ENCODE peak calls at places on chromosome 3, in eight cellular contexts. R is effector memory CD8-positive, alpha-beta T cell; J is CD4-positive, CD25-positive, alpha-beta regulatory T cell; Y is Daoy; O is thoracic aorta; Q is hippocampal formation; H is left ventricle myocardium superior; M is activated T-cell treated with anti-CD3 and anti-CD28 coated beads for 1 hour. B is an unnamed sample.
A peak's percentile ranks its signal among the peaks of the same experiment; 100 is the strongest.

GRCh38 chr3:150773616-150774192 is 10.7 kb upstream of the SIAH2 start:
- DNase-seq in O (no peak), J (no peak), M (no peak), Q (no peak), R (no peak), H (peak; percentile 32), Y (no peak), B (no peak)

GRCh38 chr3:22319446-22319845 is 568.4 kb upstream of the ZNF385D start:
- DNase-seq in Y (no peak), R (no peak), J (no peak), Q (no peak), M (no peak), H (no peak), O (no peak), B (no peak)

GRCh38 chr3:53794597-53794996 is 51.6 kb downstream of the CHDH start:
- DNase-seq in Y (no peak), M (no peak), R (no peak), Q (no peak), O (no peak), J (no peak), H (no peak), B (no peak)

GRCh38 chr3:78919021-78919755 is 848.6 kb downstream of the ROBO1 start:
- DNase-seq in M (no peak), H (no peak), Y (peak; percentile 74), O (no peak), R (no peak), Q (no peak), J (no peak), B (peak; percentile 68)

GRCh38 chr3:49602877-49603411 is 48.7 kb downstream of the BSN start:
- DNase-seq in M (peak; percentile 47), O (no peak), H (no peak), Q (no peak), J (peak; percentile 7), R (peak; percentile 35), Y (peak; percentile 44), B (no peak)

GRCh38 chr3:182509312-182509711 is 284.0 kb upstream of the ATP11B start:
- DNase-seq in H (no peak), J (no peak), O (no peak), Q (peak; percentile 16), R (no peak), M (no peak), Y (no peak), B (no peak)

GRCh38 chr3:73622135-73622534 is 2.6 kb downstream of the PDZRN3 start:
- DNase-seq in Y (no peak), Q (no peak), H (peak; percentile 87), J (no peak), O (no peak), M (no peak), R (no peak), B (no peak)

GRCh38 chr3:11059090-11059798 is 66.7 kb downstream of the SLC6A1 start:
- DNase-seq in Y (peak; percentile 71), O (peak; percentile 23), J (no peak), H (peak; percentile 44), Q (peak; percentile 70), M (no peak), R (no peak), B (peak; percentile 38)

GRCh38 chr3:78610462-78611125 is 1157.2 kb downstream of the ROBO1 start:
- DNase-seq in Y (no peak), O (no peak), J (no peak), M (no peak), Q (no peak), H (no peak), R (no peak), B (no peak)

GRCh38 chr3:45618081-45618509 is 23.5 kb downstream of the LIMD1 start:
- DNase-seq in Y (no peak), R (no peak), H (no peak), J (no peak), Q (no peak), O (no peak), M (no peak), B (no peak)

GRCh38 chr3:30006111-30006510 is 600.3 kb upstream of the TGFBR2 start:
- DNase-seq in Q (no peak), M (no peak), J (no peak), Y (no peak), O (no peak), H (no peak), R (no peak), B (no peak)

GRCh38 chr3:55267206-55267930 is 219.7 kb downstream of the WNT5A start:
- DNase-seq in Y (no peak), O (no peak), Q (no peak), M (no peak), J (no peak), H (no peak), R (no peak), B (no peak)

GRCh38 chr3:56878046-56878445 is 76.3 kb upstream of the ARHGEF3 start:
- DNase-seq in H (no peak), O (no peak), J (no peak), Y (peak; percentile 9), M (no peak), Q (no peak), R (peak; percentile 9), B (no peak)

GRCh38 chr3:51799879-51800757 is 21.1 kb upstream of the IQCF6 start:
- DNase-seq in Q (no peak), M (no peak), H (no peak), O (no peak), Y (peak; percentile 32), J (peak; percentile 9), R (peak; percentile 50), B (peak; percentile 59)

GRCh38 chr3:149415484-149415883 is 38.0 kb upstream of the TM4SF1 start:
- DNase-seq in Q (no peak), H (no peak), R (no peak), J (no peak), Y (peak; percentile 67), M (no peak), O (no peak), B (no peak)

GRCh38 chr3:195187609-195188529 is 83.1 kb downstream of the XXYLT1 start:
- DNase-seq in Y (no peak), R (no peak), H (no peak), Q (no peak), O (no peak), M (no peak), J (no peak), B (no peak)

B was measured in GM04504.